ENCODE peak calls at places on chromosomes 16 and 17, in nine cellular contexts. X, E, D, Z, T, A, B, W and G are unnamed samples.

GRCh38 chr17:27466748-27467375 is 10.6 kb downstream of the KSR1 start:
- DNase-seq in X (peak), E (no peak), D (no peak), Z (no peak), T (no peak), A (peak), B (no peak), W (no peak), G (no peak)

GRCh38 chr16:81636298-81636960 is 142.7 kb upstream of the PLCG2 start:
- DNase-seq in X (no peak), E (no peak), D (no peak), Z (no peak), T (no peak), A (no peak), B (no peak), W (no peak), G (no peak)

GRCh38 chr17:79988163-79988971 is 47.3 kb downstream of the TBC1D16 start:
- DNase-seq in X (no peak), E (peak), D (no peak), Z (no peak), T (no peak), A (peak), B (no peak), W (peak), G (no peak)

GRCh38 chr16:2871926-2872325 is 11.1 kb upstream of the FLYWCH2 start:
- DNase-seq in X (no peak), E (no peak), D (no peak), Z (no peak), T (no peak), A (no peak), B (no peak), W (no peak), G (no peak)

GRCh38 chr16:70715860-70716357 is 30.1 kb upstream of the MTSS2 start:
- DNase-seq in X (no peak), E (peak), D (no peak), Z (no peak), T (no peak), A (peak), B (no peak), W (no peak), G (no peak)

GRCh38 chr17:37848690-37849616 is 75.3 kb upstream of the TBC1D3K start:
- DNase-seq in X (no peak), E (peak), D (no peak), Z (no peak), T (no peak), A (no peak), B (no peak), W (no peak), G (no peak)

GRCh38 chr17:62614142-62614541 is 13.3 kb upstream of the MRC2 start:
- DNase-seq in X (no peak), E (no peak), D (no peak), Z (peak), T (no peak), A (no peak), B (no peak), W (no peak), G (no peak)

GRCh38 chr17:77645441-77646430 is 312.8 kb upstream of the TNRC6C start:
- DNase-seq in X (no peak), E (no peak), D (peak), Z (no peak), T (peak), A (no peak), B (no peak), W (no peak), G (no peak)

GRCh38 chr16:54657709-54658102 is 273.0 kb upstream of the IRX5 start:
- DNase-seq in X (no peak), E (peak), D (no peak), Z (no peak), T (no peak), A (no peak), B (no peak), W (no peak), G (no peak)

GRCh38 chr17:76868669-76869208 is 535 bp downstream of the MGAT5B start:
- DNase-seq in X (no peak), E (no peak), D (no peak), Z (no peak), T (peak), A (peak), B (no peak), W (no peak), G (no peak)

GRCh38 chr16:77499373-77500285 is 64.8 kb upstream of the ADAMTS18 start:
- DNase-seq in X (peak), E (peak), D (no peak), Z (no peak), T (no peak), A (no peak), B (no peak), W (no peak), G (no peak)

GRCh38 chr16:81655474-81656162 is 123.5 kb upstream of the PLCG2 start:
- DNase-seq in X (no peak), E (no peak), D (no peak), Z (no peak), T (no peak), A (no peak), B (no peak), W (no peak), G (no peak)

GRCh38 chr16:14240216-14240843 is 169.2 kb downstream of the MRTFB start:
- DNase-seq in X (no peak), E (no peak), D (no peak), Z (peak), T (no peak), A (no peak), B (no peak), W (no peak), G (no peak)

GRCh38 chr16:30948087-30948955 is 547 bp upstream of the ORAI3 start:
- DNase-seq in X (peak), E (peak), D (no peak), Z (peak), T (peak), A (peak), B (peak), W (peak), G (peak)

GRCh38 chr17:34025179-34025551 is 229.9 kb upstream of the CCL2 start:
- DNase-seq in X (no peak), E (no peak), D (no peak), Z (no peak), T (no peak), A (no peak), B (no peak), W (no peak), G (no peak)
- TF ChIP-seq CTCF in X (no peak), E (no peak), D (no peak), Z (no peak), T (no peak), A (no peak), B (no peak), W (no peak), G (peak)

GRCh38 chr17:40348562-40349476 is 15.7 kb downstream of the GJD3 start:
- DNase-seq in X (peak), E (no peak), D (no peak), Z (no peak), T (no peak), A (peak), B (no peak), W (no peak), G (peak)

GRCh38 chr17:40351185-40352043 is 13.1 kb downstream of the GJD3 start:
- DNase-seq in X (no peak), E (no peak), D (no peak), Z (no peak), T (peak), A (no peak), B (no peak), W (no peak), G (peak)

GRCh38 chr17:40348136-40348504 is 16.4 kb downstream of the GJD3 start:
- DNase-seq in X (peak), E (no peak), D (no peak), Z (no peak), T (no peak), A (no peak), B (no peak), W (no peak), G (no peak)

GRCh38 chr17:40350410-40351184 is 13.9 kb downstream of the GJD3 start:
- DNase-seq in X (no peak), E (no peak), D (no peak), Z (peak), T (peak), A (no peak), B (no peak), W (no peak), G (peak)

DNA sequence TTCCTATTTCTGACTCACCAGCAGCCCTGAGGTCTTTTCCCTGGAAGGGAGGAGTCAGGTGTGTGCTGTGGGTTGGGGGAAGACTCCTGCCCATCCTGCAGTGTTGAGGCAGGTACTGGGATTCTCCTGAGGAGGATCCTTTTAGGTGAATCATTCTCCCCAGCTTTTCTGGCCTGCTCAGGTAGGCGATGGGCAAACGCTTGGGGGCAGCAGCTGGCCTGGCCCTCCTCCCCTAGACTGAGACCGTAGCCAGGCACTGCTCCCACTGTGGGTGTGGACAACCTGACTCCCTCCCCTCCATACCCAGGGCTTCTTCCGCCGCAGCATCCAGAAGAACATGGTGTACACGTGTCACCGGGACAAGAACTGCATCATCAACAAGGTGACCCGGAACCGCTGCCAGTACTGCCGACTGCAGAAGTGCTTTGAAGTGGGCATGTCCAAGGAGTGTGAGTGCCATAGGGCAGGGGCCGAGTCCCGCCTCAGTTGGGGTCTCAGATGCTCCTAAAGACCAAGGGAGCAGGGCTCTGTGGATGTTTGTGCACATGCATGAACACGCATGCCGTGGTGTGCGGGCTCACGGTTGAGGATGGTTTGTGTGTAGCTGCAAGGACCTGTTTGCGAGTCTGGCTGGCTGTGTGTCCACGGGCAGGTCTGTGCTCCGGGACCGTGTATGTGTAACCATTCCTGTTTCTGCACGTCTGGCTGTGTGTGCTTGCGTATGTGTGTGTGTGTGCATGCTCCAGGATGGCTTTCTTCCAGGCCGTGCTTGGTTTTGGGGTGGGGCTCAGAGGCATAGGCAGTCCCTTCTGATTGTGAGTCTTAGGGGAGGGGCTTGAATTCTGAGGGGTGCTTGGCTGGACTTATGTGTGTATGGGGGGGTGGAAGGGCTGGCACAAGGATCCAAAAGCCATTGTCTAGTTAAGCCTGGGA is 14.8 kb downstream of the GJD3 start:
- DNase-seq in X (peak), E (no peak), D (no peak), Z (no peak), T (no peak), A (no peak), B (no peak), W (no peak), G (peak)
- TF ChIP-seq CTCF in X (no peak), E (no peak), D (no peak), Z (no peak), T (no peak), A (no peak), B (no peak), W (no peak), G (no peak)

DNA sequence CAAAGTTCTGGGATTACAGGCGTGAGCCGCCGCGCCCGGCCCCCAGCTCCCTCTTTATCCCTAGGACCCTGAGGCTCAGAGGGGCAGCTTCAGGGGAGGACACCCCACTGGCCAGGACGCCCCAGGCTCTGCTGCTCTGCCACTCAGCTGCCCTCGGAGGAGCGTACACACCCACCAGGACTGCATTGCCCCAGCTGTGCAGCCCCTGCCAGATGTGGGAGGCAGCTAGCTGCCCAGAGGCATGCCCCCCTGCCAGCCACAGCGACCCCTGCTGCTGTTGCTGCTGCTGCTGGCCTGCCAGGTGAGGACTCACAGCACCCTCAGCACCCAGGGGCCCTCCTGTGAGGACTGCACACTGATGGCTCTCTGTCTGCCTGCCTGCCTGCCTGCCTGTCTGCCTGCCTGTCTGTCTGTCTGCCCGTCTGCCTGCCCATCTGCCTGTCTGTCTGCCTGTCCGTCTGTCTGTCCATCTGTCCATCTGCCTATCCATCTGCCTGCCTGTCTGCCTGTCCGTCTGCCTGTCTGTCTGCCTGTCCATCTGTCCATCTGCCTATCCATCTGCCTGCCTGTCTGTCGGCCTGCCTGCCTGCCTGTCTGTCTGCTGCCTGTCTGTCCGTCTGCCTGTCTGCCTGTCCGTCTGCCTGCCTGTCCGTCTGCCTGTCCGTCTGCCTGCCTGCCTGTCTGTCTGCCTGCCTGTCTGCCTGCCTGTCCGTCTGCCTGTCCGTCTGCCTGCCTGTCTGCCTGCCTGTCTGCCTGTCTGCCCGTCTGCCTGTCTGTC is 5.0 kb downstream of the GCGR start:
- DNase-seq in X (no peak), E (no peak), D (no peak), Z (no peak), T (no peak), A (no peak), B (no peak), W (peak), G (no peak)
- TF ChIP-seq CTCF in X (no peak), E (peak), D (no peak), Z (no peak), T (no peak), A (no peak), B (no peak), W (no peak), G (no peak)

DNA sequence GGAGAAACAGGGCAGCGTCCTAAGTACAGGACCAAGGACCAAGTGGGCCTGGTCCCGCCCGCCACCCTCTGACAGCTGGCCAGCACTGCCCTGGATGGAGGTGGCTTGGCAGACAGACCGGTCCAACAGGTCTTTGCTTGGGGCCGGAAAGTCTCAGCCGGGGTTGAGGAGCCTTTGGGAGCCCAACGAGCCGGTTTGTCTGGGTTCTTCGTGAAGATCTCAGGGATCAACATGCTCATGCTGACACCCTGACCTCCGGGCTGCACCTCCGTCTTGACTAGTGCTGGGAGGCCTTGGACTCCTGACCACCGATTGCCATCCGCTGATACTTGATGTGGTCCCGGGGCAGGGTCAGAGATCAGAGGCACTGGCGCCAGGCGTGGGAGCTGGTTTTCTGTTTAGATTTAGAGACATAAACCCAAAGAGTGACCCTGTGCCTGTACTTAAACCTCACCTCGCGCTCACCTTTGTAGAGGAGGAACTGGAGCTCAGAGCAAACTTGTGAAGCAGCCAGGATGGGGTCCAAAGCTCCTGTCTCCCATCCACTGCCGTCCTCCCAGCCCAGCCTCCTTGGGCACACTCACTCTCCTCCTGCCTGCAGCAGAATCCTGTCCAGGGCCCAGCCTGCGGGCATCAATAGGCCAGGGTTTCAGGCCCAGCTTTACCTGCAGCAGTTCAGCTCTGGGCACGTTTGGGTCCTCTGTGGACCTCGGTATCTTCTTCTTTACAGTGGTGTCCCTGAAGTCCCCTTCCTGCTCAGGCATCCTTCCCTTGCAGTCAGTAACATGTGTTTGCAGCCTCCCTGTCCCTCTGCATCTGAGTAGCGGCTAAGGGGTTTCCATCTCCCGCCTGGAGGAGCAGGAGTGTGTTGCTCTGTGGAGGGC is 92.0 kb upstream of the GSE1 start:
- DNase-seq in X (no peak), E (peak), D (no peak), Z (no peak), T (no peak), A (peak), B (no peak), W (peak), G (peak)
- TF ChIP-seq CTCF in X (no peak), E (peak), D (no peak), Z (no peak), T (no peak), A (no peak), B (no peak), W (no peak), G (no peak)

GRCh38 chr16:51201604-51202003 is 50.5 kb upstream of the SALL1 start:
- DNase-seq in X (no peak), E (no peak), D (no peak), Z (no peak), T (no peak), A (no peak), B (no peak), W (no peak), G (no peak)
- TF ChIP-seq CTCF in X (no peak), E (no peak), D (no peak), Z (no peak), T (peak), A (no peak), B (no peak), W (no peak), G (no peak)

DNA sequence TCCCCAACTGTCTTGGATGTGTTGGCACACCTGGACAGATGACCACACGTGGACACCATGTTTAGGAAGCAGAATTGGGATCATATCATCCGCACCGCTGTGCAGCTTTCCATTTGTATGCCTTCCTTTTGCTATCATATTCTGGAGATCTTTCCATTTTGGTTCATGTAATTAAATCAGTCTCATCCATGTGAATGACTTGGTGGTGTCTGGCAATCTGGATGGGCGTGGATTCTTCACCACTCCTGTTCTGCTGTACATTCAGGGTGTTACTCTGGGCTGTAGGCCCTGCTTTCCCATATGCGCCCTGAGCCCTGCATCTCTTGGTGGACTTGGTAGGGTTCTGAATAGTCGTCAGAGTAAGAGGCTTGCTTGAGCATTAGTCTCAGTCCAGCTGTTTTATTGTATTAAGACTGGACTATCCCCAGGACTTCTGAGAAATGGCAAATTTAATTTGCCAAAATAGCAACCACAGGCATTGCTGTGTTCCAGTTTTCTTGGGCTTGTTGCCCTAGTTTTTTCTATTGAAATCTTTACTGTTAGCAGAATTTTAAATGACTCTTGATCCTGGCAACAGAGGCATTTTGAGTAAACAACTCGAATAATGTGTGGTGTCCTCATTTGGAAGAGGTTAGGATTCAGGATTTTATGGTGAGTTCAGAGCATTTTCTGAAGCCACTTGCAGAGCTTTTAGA is 14.9 kb downstream of the BANP start:
- DNase-seq in X (no peak), E (no peak), D (no peak), Z (no peak), T (no peak), A (no peak), B (no peak), W (no peak), G (peak)
- TF ChIP-seq CTCF in X (no peak), E (no peak), D (no peak), Z (no peak), T (no peak), A (no peak), B (no peak), W (no peak), G (no peak)

GRCh38 chr16:29644338-29644857 is 18.6 kb upstream of the SPN start:
- DNase-seq in X (no peak), E (no peak), D (no peak), Z (no peak), T (no peak), A (no peak), B (no peak), W (no peak), G (no peak)

GRCh38 chr16:29645699-29646187 is 17.3 kb upstream of the SPN start:
- DNase-seq in X (no peak), E (no peak), D (no peak), Z (no peak), T (no peak), A (no peak), B (no peak), W (no peak), G (peak)

GRCh38 chr16:29644973-29645698 is 17.9 kb upstream of the SPN start:
- DNase-seq in X (no peak), E (no peak), D (no peak), Z (no peak), T (no peak), A (no peak), B (no peak), W (no peak), G (no peak)

GRCh38 chr16:29646947-29647346 is 16.1 kb upstream of the SPN start:
- DNase-seq in X (no peak), E (no peak), D (no peak), Z (no peak), T (no peak), A (no peak), B (no peak), W (no peak), G (no peak)

DNA sequence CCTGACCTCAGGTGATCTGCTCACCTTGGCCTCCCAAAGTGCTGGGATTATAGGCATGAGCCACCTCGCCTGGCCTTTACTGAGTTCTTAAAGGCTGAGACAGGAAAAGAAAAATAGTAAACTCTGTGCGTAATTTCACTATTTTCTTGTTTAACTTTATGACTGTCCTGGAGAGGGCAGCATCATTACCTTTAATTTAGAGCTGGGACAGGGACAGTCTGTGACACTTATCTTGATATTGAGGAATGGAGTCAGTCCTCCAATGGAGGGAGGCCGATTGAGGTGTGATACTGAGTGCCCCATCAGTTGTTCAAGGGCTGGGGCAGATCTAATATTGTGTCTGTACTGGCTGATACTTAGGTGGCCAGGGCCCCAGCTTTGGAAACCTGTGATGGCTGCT is 21.5 kb upstream of the SPN start:
- DNase-seq in X (no peak), E (no peak), D (no peak), Z (no peak), T (no peak), A (no peak), B (no peak), W (no peak), G (no peak)
- TF ChIP-seq CTCF in X (no peak), E (peak), D (no peak), Z (no peak), T (peak), A (no peak), B (no peak), W (peak), G (peak)